ENCODE peak calls at places on chromosome 1, in eight cellular contexts. S, C, U, T, Y, W, O and D are unnamed samples.

GRCh38 chr1:207933205-207933800 is 22.4 kb upstream of the CD34 start:
- DNase-seq in S (no peak), C (no peak), U (no peak), T (no peak), Y (no peak), W (no peak), O (no peak), D (no peak)

GRCh38 chr1:116008651-116009380 is 32.5 kb downstream of the SLC22A15 start:
- DNase-seq in S (no peak), C (no peak), U (no peak), T (no peak), Y (no peak), W (no peak), O (no peak), D (no peak)

GRCh38 chr1:111989531-111990025 is at the start of gene KCND3:
- DNase-seq in S (no peak), C (peak; percentile 28), U (peak; percentile 72), T (peak; percentile 61), Y (no peak), W (no peak), O (no peak), D (no peak)

GRCh38 chr1:91944087-91944486 is 5.1 kb upstream of the BRDT start:
- DNase-seq in S (no peak), C (no peak), U (no peak), T (no peak), Y (no peak), W (no peak), O (no peak), D (no peak)

GRCh38 chr1:234919061-234919755 is 209.4 kb downstream of the TOMM20 start:
- DNase-seq in S (no peak), C (peak; percentile 16), U (no peak), T (no peak), Y (no peak), W (no peak), O (no peak), D (no peak)

GRCh38 chr1:165837838-165838364 is 10.5 kb downstream of the UCK2 start:
- DNase-seq in S (no peak), C (no peak), U (no peak), T (no peak), Y (no peak), W (no peak), O (no peak), D (no peak)

GRCh38 chr1:64948905-64949833 is 17.2 kb downstream of the JAK1 start:
- DNase-seq in S (no peak), C (no peak), U (no peak), T (peak; percentile 41), Y (no peak), W (no peak), O (no peak), D (no peak)

GRCh38 chr1:165228111-165228655 is 128.3 kb downstream of the LMX1A start:
- DNase-seq in S (no peak), C (no peak), U (no peak), T (no peak), Y (no peak), W (no peak), O (no peak), D (no peak)

GRCh38 chr1:39500862-39501389 is 9.5 kb downstream of the BMP8A start:
- DNase-seq in S (no peak), C (no peak), U (no peak), T (no peak), Y (no peak), W (no peak), O (no peak), D (no peak)

GRCh38 chr1:86207323-86207722 is 50.8 kb upstream of the COL24A1 start:
- DNase-seq in S (peak; percentile 77), C (no peak), U (no peak), T (peak; percentile 86), Y (peak; percentile 46), W (peak; percentile 49), O (peak; percentile 59), D (peak; percentile 84)

GRCh38 chr1:203281033-203281432 is 24.3 kb upstream of the BTG2 start:
- DNase-seq in S (no peak), C (no peak), U (no peak), T (peak; percentile 67), Y (no peak), W (peak; percentile 14), O (no peak), D (peak; percentile 60)

GRCh38 chr1:168348146-168348709 is 67.6 kb downstream of the TBX19 start:
- DNase-seq in S (no peak), C (no peak), U (no peak), T (no peak), Y (no peak), W (no peak), O (no peak), D (no peak)

GRCh38 chr1:156970017-156970416 is 49.6 kb downstream of the LRRC71 start:
- DNase-seq in S (no peak), C (no peak), U (no peak), T (peak; percentile 44), Y (no peak), W (no peak), O (no peak), D (peak; percentile 22)
- TF ChIP-seq CTCF in S (peak; percentile 19), C (no peak), U (no peak), T (peak; percentile 9), Y (peak; percentile 39), W (peak; percentile 22), O (peak; percentile 18), D (peak; percentile 59)

GRCh38 chr1:81254560-81254959 is 546.2 kb upstream of the ADGRL2 start:
- DNase-seq in S (no peak), C (no peak), U (no peak), T (peak; percentile 10), Y (no peak), W (no peak), O (no peak), D (no peak)
- TF ChIP-seq CTCF in S (peak; percentile 17), C (no peak), U (peak; percentile 7), T (no peak), Y (peak; percentile 36), W (no peak), O (peak; percentile 28), D (peak; percentile 26)

GRCh38 chr1:1302006-1302430 is 5.7 kb downstream of the ACAP3 start:
- DNase-seq in S (no peak), C (no peak), U (no peak), T (no peak), Y (no peak), W (no peak), O (no peak), D (no peak)
- TF ChIP-seq CTCF in S (peak; percentile 60), C (peak; percentile 29), U (peak; percentile 39), T (peak; percentile 42), Y (peak; percentile 45), W (peak; percentile 48), O (peak; percentile 51), D (peak; percentile 77)

DNA sequence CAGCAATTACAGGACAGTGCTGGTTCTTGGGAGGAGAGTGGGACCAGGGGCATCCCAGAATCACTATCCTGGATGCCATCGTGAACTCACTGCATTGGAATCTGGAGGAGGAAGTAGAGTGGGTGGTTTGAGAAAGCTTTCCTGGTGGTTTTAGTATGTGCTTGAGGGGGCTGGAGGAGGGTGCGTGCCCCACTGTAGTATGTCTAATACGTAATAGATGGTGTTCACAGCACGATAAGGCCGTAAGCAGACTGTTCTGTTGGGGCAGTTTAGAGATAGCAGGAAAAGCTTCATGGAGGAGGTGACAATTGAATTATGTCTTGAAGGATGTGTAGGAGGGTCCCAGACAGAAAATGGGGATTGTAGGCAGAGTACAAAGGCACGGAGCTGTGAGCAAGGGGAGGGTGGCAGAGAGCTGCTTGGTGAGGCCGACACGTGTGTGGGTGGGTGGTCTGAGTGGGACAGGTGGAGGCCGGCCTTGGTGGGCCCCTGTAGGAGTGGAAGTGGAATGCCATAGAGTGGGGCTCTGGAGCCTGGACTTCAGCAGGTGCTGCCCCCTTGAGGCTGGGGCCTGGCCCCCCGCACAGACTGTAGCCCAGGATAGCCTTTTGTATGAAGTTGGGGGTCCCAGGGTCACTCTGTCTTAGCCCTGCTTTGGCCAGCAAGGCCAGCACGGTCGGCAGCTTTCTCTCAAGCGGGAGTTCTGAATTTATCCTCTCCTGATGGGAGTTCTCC is 37.0 kb downstream of the IL6R start:
- DNase-seq in S (no peak), C (no peak), U (no peak), T (peak; percentile 39), Y (no peak), W (no peak), O (peak; percentile 55), D (no peak)
- TF ChIP-seq CTCF in S (peak; percentile 25), C (peak; percentile 16), U (peak; percentile 34), T (peak; percentile 5), Y (peak; percentile 34), W (peak; percentile 24), O (peak; percentile 46), D (peak; percentile 65)

GRCh38 chr1:25504706-25505560 is 38.5 kb upstream of the LDLRAP1 start:
- DNase-seq in S (no peak), C (no peak), U (no peak), T (no peak), Y (no peak), W (no peak), O (no peak), D (no peak)

GRCh38 chr1:25500694-25501093 is 42.7 kb upstream of the LDLRAP1 start:
- DNase-seq in S (no peak), C (no peak), U (no peak), T (peak; percentile 37), Y (no peak), W (no peak), O (no peak), D (no peak)

GRCh38 chr1:25502957-25503356 is 40.4 kb upstream of the LDLRAP1 start:
- DNase-seq in S (no peak), C (no peak), U (no peak), T (peak; percentile 37), Y (peak; percentile 38), W (no peak), O (no peak), D (peak; percentile 10)

GRCh38 chr1:25503551-25504426 is 39.6 kb upstream of the LDLRAP1 start:
- DNase-seq in S (no peak), C (peak; percentile 77), U (no peak), T (peak; percentile 29), Y (no peak), W (no peak), O (no peak), D (no peak)

DNA sequence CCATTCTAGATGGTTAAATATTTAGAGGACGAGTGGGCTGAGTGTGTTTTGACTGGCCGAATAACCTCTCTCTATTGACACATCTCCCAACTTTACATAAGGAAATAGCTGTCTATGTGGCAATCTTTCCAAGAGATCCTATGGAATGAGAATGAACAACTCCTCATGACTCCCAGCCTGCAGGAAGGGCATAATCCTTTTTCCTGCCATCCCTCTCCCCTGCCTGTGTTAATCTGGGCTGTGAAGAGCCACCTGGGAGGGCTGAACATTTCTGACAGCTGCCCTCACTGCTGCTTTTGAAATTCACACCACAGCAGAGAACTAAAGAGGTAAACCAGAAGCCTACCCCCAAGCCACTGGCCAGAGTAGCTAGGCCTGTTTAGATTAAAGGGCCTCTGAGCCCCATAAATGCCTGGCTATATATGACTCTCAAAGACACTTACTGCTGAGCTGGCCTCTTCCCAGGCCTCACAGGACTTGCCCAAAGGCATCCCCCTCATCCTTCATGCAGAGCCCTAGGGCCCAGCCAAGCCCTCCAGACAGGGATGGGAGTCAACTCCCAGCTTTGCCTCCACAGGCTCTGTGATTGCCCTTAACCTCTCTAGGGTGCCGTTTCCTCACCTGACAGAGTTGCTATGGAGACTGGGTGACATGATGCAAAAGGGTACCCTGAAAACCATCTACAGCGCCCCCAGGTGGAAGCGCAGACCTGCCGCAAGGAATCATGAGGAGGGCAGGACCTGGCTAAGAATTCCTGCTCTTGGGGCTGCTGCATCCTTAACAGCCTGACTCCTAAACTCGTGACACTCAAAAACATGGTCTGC is 42.0 kb upstream of the LDLRAP1 start:
- DNase-seq in S (no peak), C (peak; percentile 16), U (no peak), T (peak; percentile 82), Y (peak; percentile 66), W (peak; percentile 81), O (no peak), D (peak; percentile 41)
- TF ChIP-seq CTCF in S (no peak), C (peak; percentile 18), U (no peak), T (peak; percentile 15), Y (peak; percentile 19), W (peak; percentile 3), O (peak; percentile 10), D (peak; percentile 56)